ENCODE peak calls at places on chromosomes 16 and 17, in five cellular contexts. P is heart left ventricle, Z is upper lobe of right lung, G is A549, W is pancreas. H is an unnamed sample. For H3K4me1, the result is how much of the 10 kb centered on the place peaks cover.

GRCh38 chr17:54972406-54973138 is 4.0 kb downstream of the STXBP4 start:
- DNase-seq in P (no peak), Z (no peak), G (no peak), W (no peak), H (no peak)

GRCh38 chr16:7545251-7545650 is 212.6 kb downstream of the RBFOX1 start:
- DNase-seq in P (no peak), Z (no peak), G (no peak), W (no peak), H (no peak)

GRCh38 chr17:83176272-83176955 is 97.0 kb downstream of the METRNL start:
- DNase-seq in P (no peak), Z (no peak), G (no peak), W (peak), H (peak)

GRCh38 chr16:2838928-2839327 is 8.8 kb downstream of the ZG16B start:
- DNase-seq in P (peak), Z (peak), G (peak), W (peak), H (peak)

GRCh38 chr16:31050280-31051030 is 17.1 kb downstream of the STX4 start:
- DNase-seq in P (no peak), Z (no peak), G (no peak), W (no peak), H (no peak)

GRCh38 chr16:15876503-15876902 is 11.9 kb downstream of the CEP20 start:
- DNase-seq in P (no peak), Z (no peak), G (no peak), W (no peak), H (no peak)

GRCh38 chr17:76414334-76415295 is 30.2 kb downstream of the SPHK1 start:
- DNase-seq in P (peak), Z (peak), G (no peak), W (peak), H (no peak)

GRCh38 chr17:1232786-1233185 is 37.5 kb upstream of the BHLHA9 start:
- DNase-seq in P (no peak), Z (no peak), G (peak), W (no peak), H (no peak)

GRCh38 chr17:76659928-76660614 is 16.5 kb upstream of the ST6GALNAC1 start:
- DNase-seq in P (peak), Z (no peak), G (peak), W (no peak), H (peak)

GRCh38 chr16:1637526-1637925 is 25.4 kb downstream of the CRAMP1 start:
- DNase-seq in P (no peak), Z (no peak), G (no peak), W (no peak), H (no peak)

GRCh38 chr16:65497571-65497970 is 375.7 kb upstream of the CDH11 start:
- DNase-seq in P (no peak), Z (no peak), G (no peak), W (no peak), H (no peak)

GRCh38 chr16:56748826-56749225 is 18.9 kb downstream of the NUP93 start:
- DNase-seq in P (no peak), Z (no peak), G (no peak), W (no peak), H (no peak)

GRCh38 chr16:16096161-16096857 is 127.0 kb downstream of the ABCC6 start:
- DNase-seq in P (no peak), Z (no peak), G (no peak), W (no peak), H (no peak)

GRCh38 chr17:34131386-34131785 is 123.7 kb upstream of the CCL2 start:
- DNase-seq in P (peak), Z (no peak), G (no peak), W (no peak), H (no peak)

GRCh38 chr17:33647976-33648375 is 354.9 kb upstream of the ASIC2 start:
- DNase-seq in P (no peak), Z (no peak), G (peak), W (no peak), H (no peak)

GRCh38 chr17:49086649-49087048 is 45.9 kb upstream of the B4GALNT2 start:
- DNase-seq in P (no peak), Z (no peak), G (no peak), W (no peak), H (no peak)

GRCh38 chr17:40545660-40546059 is 19.6 kb downstream of the CCR7 start:
- DNase-seq in P (no peak), Z (peak), G (no peak), W (peak), H (no peak)

GRCh38 chr17:11081342-11081741 is 159.7 kb upstream of the SHISA6 start:
- DNase-seq in P (no peak), Z (no peak), G (no peak), W (no peak), H (no peak)

DNA sequence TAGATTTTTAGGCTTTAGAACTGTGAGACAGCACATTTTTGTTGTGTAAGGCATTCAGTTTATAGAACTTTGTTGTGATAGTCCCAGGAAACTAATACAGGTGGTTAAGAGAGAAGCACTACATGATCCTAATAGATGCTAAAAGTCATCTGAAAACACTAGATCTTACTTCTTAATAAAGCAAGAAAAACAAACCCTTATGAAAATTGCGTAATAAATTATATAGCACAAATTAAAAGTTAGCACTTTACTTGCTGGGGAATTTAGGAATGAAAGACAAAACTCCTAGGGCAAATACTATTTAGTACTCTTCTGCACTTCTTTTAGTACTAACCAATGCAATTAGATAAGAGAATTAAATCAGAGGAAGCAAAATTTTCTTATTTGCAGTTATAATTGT is 163.3 kb upstream of the SHISA6 start:
- DNase-seq in P (no peak), Z (no peak), G (no peak), W (no peak), H (no peak)
- H3K4me1 ChIP-seq in P (under half), Z (under half), G (under half), W (under half), H (under half)

GRCh38 chr16:84899414-84899813 is 79.6 kb downstream of the CRISPLD2 start:
- DNase-seq in P (no peak), Z (no peak), G (no peak), W (no peak), H (no peak)
- H3K4me1 ChIP-seq in P (under half), Z (under half), G (under half), W (under half), H (under half)

DNA sequence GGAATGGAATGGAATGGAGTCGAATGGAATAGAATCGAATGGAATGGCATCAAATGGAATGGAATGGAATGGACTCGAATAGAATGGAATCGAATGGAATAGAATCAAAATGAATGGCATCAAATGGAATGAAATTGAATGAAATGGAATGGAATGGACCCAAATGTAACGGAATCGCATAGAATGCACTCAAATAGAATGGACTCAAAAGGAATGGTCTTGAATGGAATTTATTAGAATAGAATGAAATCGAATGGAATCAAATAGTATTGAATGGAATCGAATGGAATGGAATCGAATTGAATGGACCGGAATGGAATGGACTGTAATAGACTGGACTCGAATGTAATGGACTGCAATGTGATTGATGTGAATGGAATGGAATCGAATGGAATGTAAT is 501.4 kb upstream of the WSB1 start:
- DNase-seq in P (no peak), Z (no peak), G (no peak), W (no peak), H (no peak)
- H3K4me1 ChIP-seq in P (under half), Z (under half), G (under half), W (under half), H (under half)

DNA sequence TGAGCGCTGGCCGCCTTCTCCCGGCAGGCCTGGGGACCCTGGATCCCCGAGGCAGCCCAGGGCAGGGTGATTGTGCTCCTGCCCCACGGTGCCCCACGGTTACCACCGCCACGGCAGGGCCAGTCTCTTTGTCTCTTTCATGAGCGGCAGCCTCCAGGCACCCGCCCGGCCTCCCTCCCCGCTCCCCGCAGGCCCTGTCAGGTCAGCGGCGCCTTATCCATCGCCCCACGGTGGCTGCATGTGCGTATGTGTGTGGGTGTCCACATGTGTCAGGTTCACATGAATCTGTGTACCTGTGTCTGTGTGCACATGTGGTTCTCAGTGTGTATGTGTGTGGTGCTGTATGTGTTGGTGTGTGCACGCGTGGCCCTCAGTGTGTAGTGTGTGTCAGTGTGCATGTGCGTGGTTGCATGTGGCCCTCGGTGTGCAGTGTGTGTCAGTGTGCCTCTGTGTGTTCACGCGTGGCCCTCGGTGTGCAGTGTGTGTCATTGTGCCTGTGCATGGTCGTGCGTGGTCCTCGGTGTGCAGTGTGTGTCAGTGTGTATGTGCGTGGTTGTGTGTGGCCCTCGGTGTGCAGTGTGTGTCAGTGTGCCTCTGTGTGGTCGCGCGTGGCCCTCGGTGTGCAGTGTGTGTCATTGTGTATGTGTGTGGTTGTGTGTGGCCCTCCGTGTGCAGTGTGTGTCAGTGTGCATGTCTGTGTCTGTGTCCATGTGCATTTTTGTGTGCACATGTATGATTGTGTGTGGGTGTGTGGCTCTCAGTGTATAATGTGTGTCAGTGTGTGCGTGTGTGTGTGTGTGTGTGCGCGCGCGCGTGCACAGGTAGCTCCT is 239.2 kb upstream of the GSE1 start:
- DNase-seq in P (no peak), Z (no peak), G (no peak), W (no peak), H (no peak)
- H3K4me1 ChIP-seq in P (under half), Z (under half), G (under half), W (under half), H (under half)

GRCh38 chr17:29005936-29006438 is at the start of gene SEZ6:
- DNase-seq in P (peak), Z (peak), G (peak), W (peak), H (peak)

GRCh38 chr17:29010586-29010985 is 4.8 kb upstream of the SEZ6 start:
- DNase-seq in P (no peak), Z (no peak), G (no peak), W (no peak), H (no peak)

GRCh38 chr17:29010129-29010528 is 4.3 kb upstream of the SEZ6 start:
- DNase-seq in P (no peak), Z (no peak), G (no peak), W (no peak), H (no peak)

GRCh38 chr17:29007456-29008455 is 1.9 kb upstream of the SEZ6 start:
- DNase-seq in P (no peak), Z (no peak), G (peak), W (no peak), H (no peak)

DNA sequence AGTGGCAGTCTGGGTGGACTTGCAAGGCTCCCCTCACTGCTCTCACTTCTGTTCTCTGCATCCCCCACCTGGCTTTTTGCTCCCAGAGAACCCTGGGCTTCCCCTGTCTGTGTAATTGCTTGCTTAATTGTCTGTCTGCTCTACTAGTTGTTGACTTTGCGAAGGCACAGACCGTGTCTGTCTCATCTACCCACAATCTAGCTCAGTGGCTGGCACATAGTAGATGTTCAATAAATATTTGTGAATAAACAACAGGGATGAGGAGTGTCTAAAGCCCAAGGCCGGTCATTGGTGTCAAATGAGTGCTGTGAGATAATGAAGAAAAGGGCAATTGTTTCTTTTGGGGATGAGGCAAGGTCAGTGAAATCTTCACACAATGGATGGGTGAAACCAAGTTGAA is 2.8 kb upstream of the SEZ6 start:
- DNase-seq in P (no peak), Z (no peak), G (no peak), W (no peak), H (no peak)
- H3K4me1 ChIP-seq in P (under half), Z (under half), G (under half), W (under half), H (under half)